ENCODE peak calls at places on chromosomes 13 and 19, in eight cellular contexts. One of them, this sample, is unnamed.
A peak's percentile ranks its signal among the peaks of the same experiment; 100 is the strongest.

GRCh38 chr13:93745884-93746283 is 519.3 kb downstream of the GPC6 start:
- DNase-seq in KG1: no peak
- DNase-seq in tibial nerve: no peak
- DNase-seq in G401: no peak
- DNase-seq in NCI-H2171: no peak
- DNase-seq in transverse colon: no peak
- DNase-seq in GM12865: no peak
- DNase-seq in activated CD4-positive, alpha-beta T cell treated with anti-CD3 and anti-CD28 coated beads, Interleukin-2, amount 50 U/mL, for 1 hour: no peak
- DNase-seq in this sample: no peak

GRCh38 chr13:110942248-110942981 is 27.5 kb upstream of the ANKRD10 start:
- DNase-seq in KG1: no peak
- DNase-seq in tibial nerve: no peak
- DNase-seq in GM12865: peak; percentile 78
- DNase-seq in activated CD4-positive, alpha-beta T cell treated with anti-CD3 and anti-CD28 coated beads, Interleukin-2, amount 50 U/mL, for 1 hour: no peak
- DNase-seq in NCI-H2171: no peak
- DNase-seq in G401: no peak
- DNase-seq in transverse colon: no peak
- DNase-seq in this sample: no peak

GRCh38 chr19:33802801-33803200 is 6.1 kb downstream of the KCTD15 start:
- DNase-seq in NCI-H2171: no peak
- DNase-seq in activated CD4-positive, alpha-beta T cell treated with anti-CD3 and anti-CD28 coated beads, Interleukin-2, amount 50 U/mL, for 1 hour: no peak
- DNase-seq in KG1: no peak
- DNase-seq in GM12865: no peak
- DNase-seq in transverse colon: no peak
- DNase-seq in tibial nerve: no peak
- DNase-seq in G401: no peak
- DNase-seq in this sample: no peak

GRCh38 chr13:73810647-73811046 is 323.6 kb downstream of the KLF12 start:
- DNase-seq in GM12865: no peak
- DNase-seq in NCI-H2171: no peak
- DNase-seq in activated CD4-positive, alpha-beta T cell treated with anti-CD3 and anti-CD28 coated beads, Interleukin-2, amount 50 U/mL, for 1 hour: no peak
- DNase-seq in tibial nerve: no peak
- DNase-seq in KG1: no peak
- DNase-seq in transverse colon: no peak
- DNase-seq in G401: no peak
- DNase-seq in this sample: no peak

GRCh38 chr13:74062933-74063332 is 71.3 kb downstream of the KLF12 start:
- DNase-seq in NCI-H2171: peak; percentile 17
- DNase-seq in GM12865: peak; percentile 85
- DNase-seq in activated CD4-positive, alpha-beta T cell treated with anti-CD3 and anti-CD28 coated beads, Interleukin-2, amount 50 U/mL, for 1 hour: peak; percentile 25
- DNase-seq in tibial nerve: peak; percentile 18
- DNase-seq in transverse colon: peak; percentile 23
- DNase-seq in KG1: no peak
- DNase-seq in G401: peak; percentile 87
- DNase-seq in this sample: no peak

GRCh38 chr19:31532034-31532433 is 182.8 kb upstream of the TSHZ3 start:
- DNase-seq in activated CD4-positive, alpha-beta T cell treated with anti-CD3 and anti-CD28 coated beads, Interleukin-2, amount 50 U/mL, for 1 hour: no peak
- DNase-seq in tibial nerve: no peak
- DNase-seq in GM12865: no peak
- DNase-seq in KG1: no peak
- DNase-seq in G401: no peak
- DNase-seq in NCI-H2171: no peak
- DNase-seq in transverse colon: no peak
- DNase-seq in this sample: no peak

GRCh38 chr19:17109962-17110598 is 34.5 kb downstream of the MYO9B start:
- DNase-seq in NCI-H2171: no peak
- DNase-seq in KG1: peak; percentile 81
- DNase-seq in activated CD4-positive, alpha-beta T cell treated with anti-CD3 and anti-CD28 coated beads, Interleukin-2, amount 50 U/mL, for 1 hour: no peak
- DNase-seq in G401: no peak
- DNase-seq in tibial nerve: peak; percentile 35
- DNase-seq in transverse colon: peak; percentile 65
- DNase-seq in GM12865: peak; percentile 86
- DNase-seq in this sample: peak; percentile 71

GRCh38 chr19:5093297-5093858 is 124.5 kb downstream of the KDM4B start:
- DNase-seq in transverse colon: no peak
- DNase-seq in tibial nerve: peak; percentile 36
- DNase-seq in activated CD4-positive, alpha-beta T cell treated with anti-CD3 and anti-CD28 coated beads, Interleukin-2, amount 50 U/mL, for 1 hour: no peak
- DNase-seq in G401: peak; percentile 47
- DNase-seq in KG1: no peak
- DNase-seq in NCI-H2171: no peak
- DNase-seq in GM12865: no peak
- DNase-seq in this sample: no peak

GRCh38 chr19:18006895-18007604 is 920 bp upstream of the ARRDC2 start:
- DNase-seq in activated CD4-positive, alpha-beta T cell treated with anti-CD3 and anti-CD28 coated beads, Interleukin-2, amount 50 U/mL, for 1 hour: peak; percentile 81
- DNase-seq in transverse colon: peak; percentile 88
- DNase-seq in tibial nerve: peak; percentile 84
- DNase-seq in NCI-H2171: peak; percentile 18
- DNase-seq in GM12865: peak; percentile 83
- DNase-seq in KG1: peak; percentile 10
- DNase-seq in G401: peak; percentile 66
- DNase-seq in this sample: peak; percentile 61

GRCh38 chr19:50670102-50670380 is 20.8 kb downstream of the C19orf81 start:
- DNase-seq in transverse colon: no peak
- DNase-seq in KG1: no peak
- DNase-seq in GM12865: no peak
- DNase-seq in G401: no peak
- DNase-seq in NCI-H2171: no peak
- DNase-seq in tibial nerve: no peak
- DNase-seq in activated CD4-positive, alpha-beta T cell treated with anti-CD3 and anti-CD28 coated beads, Interleukin-2, amount 50 U/mL, for 1 hour: no peak
- DNase-seq in this sample: no peak

GRCh38 chr13:72585254-72585653 is 142.2 kb downstream of the MZT1 start:
- DNase-seq in transverse colon: no peak
- DNase-seq in G401: no peak
- DNase-seq in NCI-H2171: no peak
- DNase-seq in activated CD4-positive, alpha-beta T cell treated with anti-CD3 and anti-CD28 coated beads, Interleukin-2, amount 50 U/mL, for 1 hour: no peak
- DNase-seq in tibial nerve: no peak
- DNase-seq in KG1: no peak
- DNase-seq in GM12865: no peak
- DNase-seq in this sample: no peak

GRCh38 chr13:106466691-106467405 is 68.6 kb downstream of the EFNB2 start:
- DNase-seq in activated CD4-positive, alpha-beta T cell treated with anti-CD3 and anti-CD28 coated beads, Interleukin-2, amount 50 U/mL, for 1 hour: no peak
- DNase-seq in transverse colon: no peak
- DNase-seq in KG1: no peak
- DNase-seq in NCI-H2171: no peak
- DNase-seq in GM12865: no peak
- DNase-seq in G401: no peak
- DNase-seq in tibial nerve: no peak
- DNase-seq in this sample: no peak

GRCh38 chr13:105083986-105084385 is 1451.5 kb downstream of the EFNB2 start:
- DNase-seq in KG1: no peak
- DNase-seq in NCI-H2171: peak; percentile 83
- DNase-seq in GM12865: no peak
- DNase-seq in G401: peak; percentile 2
- DNase-seq in activated CD4-positive, alpha-beta T cell treated with anti-CD3 and anti-CD28 coated beads, Interleukin-2, amount 50 U/mL, for 1 hour: no peak
- DNase-seq in transverse colon: no peak
- DNase-seq in tibial nerve: no peak
- DNase-seq in this sample: no peak

GRCh38 chr19:13036366-13036976 is 41.2 kb downstream of the NFIX start:
- DNase-seq in transverse colon: peak; percentile 81
- DNase-seq in activated CD4-positive, alpha-beta T cell treated with anti-CD3 and anti-CD28 coated beads, Interleukin-2, amount 50 U/mL, for 1 hour: no peak
- DNase-seq in NCI-H2171: peak; percentile 67
- DNase-seq in G401: peak; percentile 70
- DNase-seq in KG1: no peak
- DNase-seq in GM12865: no peak
- DNase-seq in tibial nerve: no peak
- DNase-seq in this sample: no peak

GRCh38 chr13:33634526-33635111 is 183.3 kb upstream of the RFC3 start:
- DNase-seq in NCI-H2171: no peak
- DNase-seq in G401: peak; percentile 19
- DNase-seq in activated CD4-positive, alpha-beta T cell treated with anti-CD3 and anti-CD28 coated beads, Interleukin-2, amount 50 U/mL, for 1 hour: no peak
- DNase-seq in GM12865: no peak
- DNase-seq in tibial nerve: no peak
- DNase-seq in KG1: no peak
- DNase-seq in transverse colon: no peak
- DNase-seq in this sample: no peak

GRCh38 chr19:42555801-42556200 is 27.5 kb upstream of the CEACAM1 start:
- DNase-seq in transverse colon: no peak
- DNase-seq in GM12865: no peak
- DNase-seq in activated CD4-positive, alpha-beta T cell treated with anti-CD3 and anti-CD28 coated beads, Interleukin-2, amount 50 U/mL, for 1 hour: no peak
- DNase-seq in NCI-H2171: no peak
- DNase-seq in G401: no peak
- DNase-seq in KG1: peak; percentile 53
- DNase-seq in tibial nerve: no peak
- DNase-seq in this sample: peak; percentile 94

GRCh38 chr13:35225582-35225981 is 250.9 kb downstream of the MAB21L1 start:
- DNase-seq in transverse colon: no peak
- DNase-seq in tibial nerve: no peak
- DNase-seq in activated CD4-positive, alpha-beta T cell treated with anti-CD3 and anti-CD28 coated beads, Interleukin-2, amount 50 U/mL, for 1 hour: no peak
- DNase-seq in GM12865: no peak
- DNase-seq in G401: no peak
- DNase-seq in NCI-H2171: no peak
- DNase-seq in KG1: no peak
- DNase-seq in this sample: no peak

GRCh38 chr13:25135896-25136295 is 36.2 kb downstream of the AMER2 start:
- DNase-seq in KG1: no peak
- DNase-seq in G401: peak; percentile 62
- DNase-seq in transverse colon: no peak
- DNase-seq in GM12865: no peak
- DNase-seq in tibial nerve: no peak
- DNase-seq in NCI-H2171: no peak
- DNase-seq in activated CD4-positive, alpha-beta T cell treated with anti-CD3 and anti-CD28 coated beads, Interleukin-2, amount 50 U/mL, for 1 hour: no peak
- DNase-seq in this sample: no peak

GRCh38 chr13:112842343-112842856 is 126.6 kb upstream of the MCF2L start:
- DNase-seq in activated CD4-positive, alpha-beta T cell treated with anti-CD3 and anti-CD28 coated beads, Interleukin-2, amount 50 U/mL, for 1 hour: no peak
- DNase-seq in NCI-H2171: no peak
- DNase-seq in GM12865: peak; percentile 13
- DNase-seq in G401: no peak
- DNase-seq in tibial nerve: peak; percentile 31
- DNase-seq in KG1: no peak
- DNase-seq in transverse colon: no peak
- DNase-seq in this sample: no peak

GRCh38 chr19:56294557-56294956 is 20.1 kb downstream of the ZSCAN5A start:
- DNase-seq in G401: no peak
- DNase-seq in transverse colon: no peak
- DNase-seq in GM12865: no peak
- DNase-seq in tibial nerve: no peak
- DNase-seq in activated CD4-positive, alpha-beta T cell treated with anti-CD3 and anti-CD28 coated beads, Interleukin-2, amount 50 U/mL, for 1 hour: no peak
- DNase-seq in NCI-H2171: no peak
- DNase-seq in KG1: no peak
- DNase-seq in this sample: no peak

GRCh38 chr13:42394361-42395065 is 122.6 kb downstream of the AKAP11 start:
- DNase-seq in G401: no peak
- DNase-seq in tibial nerve: no peak
- DNase-seq in KG1: no peak
- DNase-seq in transverse colon: no peak
- DNase-seq in NCI-H2171: no peak
- DNase-seq in activated CD4-positive, alpha-beta T cell treated with anti-CD3 and anti-CD28 coated beads, Interleukin-2, amount 50 U/mL, for 1 hour: no peak
- DNase-seq in GM12865: no peak
- DNase-seq in this sample: no peak

GRCh38 chr19:48899781-48900476 is at the start of gene NUCB1:
- DNase-seq in GM12865: peak; percentile 98
- DNase-seq in G401: peak; percentile 99
- DNase-seq in activated CD4-positive, alpha-beta T cell treated with anti-CD3 and anti-CD28 coated beads, Interleukin-2, amount 50 U/mL, for 1 hour: peak; percentile 99
- DNase-seq in transverse colon: peak; percentile 99
- DNase-seq in KG1: peak; percentile 100
- DNase-seq in tibial nerve: peak; percentile 100
- DNase-seq in NCI-H2171: peak; percentile 98
- DNase-seq in this sample: peak; percentile 96

GRCh38 chr13:41670873-41671443 is 213.6 kb downstream of the RGCC start:
- DNase-seq in KG1: no peak
- DNase-seq in activated CD4-positive, alpha-beta T cell treated with anti-CD3 and anti-CD28 coated beads, Interleukin-2, amount 50 U/mL, for 1 hour: no peak
- DNase-seq in GM12865: no peak
- DNase-seq in tibial nerve: no peak
- DNase-seq in NCI-H2171: no peak
- DNase-seq in G401: no peak
- DNase-seq in transverse colon: no peak
- DNase-seq in this sample: no peak

GRCh38 chr19:15623711-15624318 is 8.8 kb downstream of the CYP4F8 start:
- DNase-seq in KG1: no peak
- DNase-seq in transverse colon: no peak
- DNase-seq in GM12865: no peak
- DNase-seq in tibial nerve: no peak
- DNase-seq in G401: no peak
- DNase-seq in NCI-H2171: no peak
- DNase-seq in activated CD4-positive, alpha-beta T cell treated with anti-CD3 and anti-CD28 coated beads, Interleukin-2, amount 50 U/mL, for 1 hour: no peak
- DNase-seq in this sample: no peak

GRCh38 chr19:35038623-35039512 is 2.7 kb upstream of the HPN start:
- DNase-seq in KG1: no peak
- DNase-seq in transverse colon: no peak
- DNase-seq in NCI-H2171: peak; percentile 43
- DNase-seq in activated CD4-positive, alpha-beta T cell treated with anti-CD3 and anti-CD28 coated beads, Interleukin-2, amount 50 U/mL, for 1 hour: no peak
- DNase-seq in tibial nerve: no peak
- DNase-seq in G401: peak; percentile 38
- DNase-seq in GM12865: no peak
- DNase-seq in this sample: peak; percentile 37

GRCh38 chr19:41928221-41928683 is at the start of gene ERFL:
- DNase-seq in G401: no peak
- DNase-seq in transverse colon: no peak
- DNase-seq in KG1: no peak
- DNase-seq in GM12865: no peak
- DNase-seq in activated CD4-positive, alpha-beta T cell treated with anti-CD3 and anti-CD28 coated beads, Interleukin-2, amount 50 U/mL, for 1 hour: no peak
- DNase-seq in NCI-H2171: no peak
- DNase-seq in tibial nerve: no peak
- DNase-seq in this sample: peak; percentile 19

GRCh38 chr19:41321600-41322270 is 11.8 kb downstream of the CCDC97 start:
- DNase-seq in G401: no peak
- DNase-seq in tibial nerve: no peak
- DNase-seq in NCI-H2171: no peak
- DNase-seq in KG1: no peak
- DNase-seq in GM12865: peak; percentile 50
- DNase-seq in transverse colon: peak; percentile 41
- DNase-seq in activated CD4-positive, alpha-beta T cell treated with anti-CD3 and anti-CD28 coated beads, Interleukin-2, amount 50 U/mL, for 1 hour: no peak
- DNase-seq in this sample: no peak

GRCh38 chr13:73216381-73216831 is 157.6 kb downstream of the KLF5 start:
- DNase-seq in G401: no peak
- DNase-seq in activated CD4-positive, alpha-beta T cell treated with anti-CD3 and anti-CD28 coated beads, Interleukin-2, amount 50 U/mL, for 1 hour: no peak
- DNase-seq in transverse colon: no peak
- DNase-seq in GM12865: no peak
- DNase-seq in tibial nerve: no peak
- DNase-seq in KG1: no peak
- DNase-seq in NCI-H2171: no peak
- DNase-seq in this sample: no peak

GRCh38 chr13:95137096-95137495 is 164.2 kb downstream of the ABCC4 start:
- DNase-seq in KG1: peak; percentile 13
- DNase-seq in GM12865: peak; percentile 51
- DNase-seq in NCI-H2171: no peak
- DNase-seq in transverse colon: no peak
- DNase-seq in tibial nerve: no peak
- DNase-seq in G401: no peak
- DNase-seq in activated CD4-positive, alpha-beta T cell treated with anti-CD3 and anti-CD28 coated beads, Interleukin-2, amount 50 U/mL, for 1 hour: no peak
- DNase-seq in this sample: no peak

GRCh38 chr19:47490847-47491246 is 6.8 kb upstream of the KPTN start:
- DNase-seq in transverse colon: no peak
- DNase-seq in tibial nerve: no peak
- DNase-seq in KG1: no peak
- DNase-seq in NCI-H2171: no peak
- DNase-seq in GM12865: no peak
- DNase-seq in G401: no peak
- DNase-seq in activated CD4-positive, alpha-beta T cell treated with anti-CD3 and anti-CD28 coated beads, Interleukin-2, amount 50 U/mL, for 1 hour: no peak
- DNase-seq in this sample: no peak

GRCh38 chr13:88005188-88005587 is 334.0 kb downstream of the SLITRK5 start:
- DNase-seq in activated CD4-positive, alpha-beta T cell treated with anti-CD3 and anti-CD28 coated beads, Interleukin-2, amount 50 U/mL, for 1 hour: no peak
- DNase-seq in KG1: no peak
- DNase-seq in NCI-H2171: no peak
- DNase-seq in transverse colon: no peak
- DNase-seq in GM12865: no peak
- DNase-seq in tibial nerve: no peak
- DNase-seq in G401: no peak
- DNase-seq in this sample: no peak

GRCh38 chr13:53242015-53242414 is 213.4 kb downstream of the OLFM4 start:
- DNase-seq in transverse colon: no peak
- DNase-seq in tibial nerve: no peak
- DNase-seq in NCI-H2171: peak; percentile 56
- DNase-seq in activated CD4-positive, alpha-beta T cell treated with anti-CD3 and anti-CD28 coated beads, Interleukin-2, amount 50 U/mL, for 1 hour: no peak
- DNase-seq in GM12865: no peak
- DNase-seq in G401: no peak
- DNase-seq in KG1: no peak
- DNase-seq in this sample: no peak

GRCh38 chr13:29743229-29743786 is 107.1 kb downstream of the UBL3 start:
- DNase-seq in transverse colon: peak; percentile 26
- DNase-seq in tibial nerve: peak; percentile 64
- DNase-seq in activated CD4-positive, alpha-beta T cell treated with anti-CD3 and anti-CD28 coated beads, Interleukin-2, amount 50 U/mL, for 1 hour: no peak
- DNase-seq in GM12865: no peak
- DNase-seq in G401: peak; percentile 31
- DNase-seq in KG1: no peak
- DNase-seq in NCI-H2171: no peak
- DNase-seq in this sample: no peak